ENCODE peak calls at places on chromosomes 6 and 20, in eight cellular contexts. K is epithelial cell of prostate; I is stimulated activated CD4-positive, alpha-beta T cell treated with anti-CD3 and anti-CD28 coated beads, Interleukin-15, amount 100 ng/mL, for 48 hours; L is stromal cell of bone marrow; Q is NCI-H1092 treated with DMSO at 0.1 percent for 48 hours; S is LHCN-M2; Z is bronchial epithelial cell; C is mesenchymal stem cell. F is an unnamed sample.
A peak's percentile ranks its signal among the peaks of the same experiment; 100 is the strongest.

GRCh38 chr20:31712564-31713311 is 9.9 kb downstream of the BCL2L1 start:
- DNase-seq in C (peak; percentile 76), I (no peak), K (no peak), Q (no peak), S (peak; percentile 98), L (no peak), Z (peak; percentile 81), F (no peak)

GRCh38 chr20:61558726-61559125 is 306.7 kb downstream of the CDH4 start:
- DNase-seq in S (peak; percentile 7), C (peak; percentile 52), K (no peak), Z (peak; percentile 3), I (no peak), Q (no peak), L (no peak), F (no peak)

GRCh38 chr6:35052694-35053565 is 88.2 kb downstream of the TCP11 start:
- DNase-seq in S (peak; percentile 47), L (no peak), K (no peak), I (no peak), C (peak; percentile 75), Q (no peak), Z (no peak), F (no peak)

GRCh38 chr6:41589223-41589622 is 43.0 kb downstream of the FOXP4 start:
- DNase-seq in K (no peak), Q (no peak), L (no peak), S (no peak), I (no peak), C (no peak), Z (no peak), F (no peak)

GRCh38 chr20:25139061-25139705 is 56.3 kb upstream of the ENTPD6 start:
- DNase-seq in L (no peak), Q (peak; percentile 34), S (no peak), K (no peak), C (no peak), Z (no peak), I (no peak), F (no peak)

GRCh38 chr20:41664584-41664983 is 46.4 kb upstream of the CHD6 start:
- DNase-seq in K (no peak), Q (no peak), L (no peak), S (peak; percentile 8), Z (peak; percentile 20), I (no peak), C (peak; percentile 10), F (no peak)

GRCh38 chr6:139577991-139578604 is 203.7 kb upstream of the CITED2 start:
- DNase-seq in S (peak; percentile 94), Q (no peak), L (peak; percentile 86), C (peak; percentile 90), K (peak; percentile 57), Z (peak; percentile 94), I (no peak), F (no peak)

GRCh38 chr20:48196006-48196405 is 410.7 kb upstream of the SULF2 start:
- DNase-seq in S (no peak), Q (no peak), K (no peak), C (no peak), L (no peak), I (no peak), Z (no peak), F (no peak)

GRCh38 chr6:151616600-151616999 is 122.8 kb downstream of the CCDC170 start:
- DNase-seq in S (no peak), Q (no peak), I (no peak), L (no peak), K (no peak), Z (no peak), C (no peak), F (no peak)

GRCh38 chr20:57309544-57310115 is 20.0 kb upstream of the SPO11 start:
- DNase-seq in L (no peak), S (no peak), K (no peak), Z (no peak), I (no peak), Q (no peak), C (no peak), F (no peak)

GRCh38 chr6:144585217-144585814 is 300.2 kb downstream of the UTRN start:
- DNase-seq in Q (peak; percentile 61), Z (peak; percentile 53), I (no peak), K (no peak), C (peak; percentile 56), S (peak; percentile 42), L (peak; percentile 37), F (no peak)

GRCh38 chr6:37713529-37714119 is 15.9 kb upstream of the MDGA1 start:
- DNase-seq in K (no peak), C (peak; percentile 47), I (no peak), Z (peak; percentile 88), L (peak; percentile 90), Q (no peak), S (peak; percentile 57), F (no peak)

GRCh38 chr6:157868835-157869234 is 45.8 kb downstream of the SNX9 start:
- DNase-seq in L (no peak), Z (no peak), C (no peak), K (no peak), S (no peak), Q (no peak), I (no peak), F (no peak)

GRCh38 chr6:11492444-11493300 is 44.9 kb upstream of the TMEM170B start:
- DNase-seq in Q (no peak), K (no peak), S (no peak), L (no peak), I (no peak), C (peak; percentile 65), Z (no peak), F (no peak)

GRCh38 chr6:111589366-111589765 is 16.3 kb downstream of the TRAF3IP2 start:
- DNase-seq in K (peak; percentile 80), S (peak; percentile 94), I (no peak), L (peak; percentile 92), Q (no peak), Z (peak; percentile 97), C (peak; percentile 71), F (no peak)

GRCh38 chr20:919491-919916 is 3.4 kb upstream of the ANGPT4 start:
- DNase-seq in S (no peak), L (no peak), C (no peak), Q (no peak), Z (no peak), K (no peak), I (no peak), F (no peak)

GRCh38 chr20:49568491-49569151 is 684 bp upstream of the PTGIS start:
- DNase-seq in Z (no peak), I (no peak), Q (no peak), S (no peak), L (no peak), C (no peak), K (no peak), F (no peak)

GRCh38 chr6:3355358-3356055 is 96.8 kb downstream of the PSMG4 start:
- DNase-seq in Q (no peak), K (no peak), L (peak; percentile 33), S (no peak), I (no peak), C (no peak), Z (no peak), F (no peak)

GRCh38 chr6:100135977-100136376 is 142.0 kb upstream of the MCHR2 start:
- DNase-seq in S (no peak), I (no peak), K (no peak), C (no peak), Q (no peak), L (no peak), Z (no peak), F (no peak)

GRCh38 chr6:12175626-12176025 is 114.5 kb upstream of the EDN1 start:
- DNase-seq in Q (no peak), I (no peak), K (no peak), L (no peak), C (no peak), S (no peak), Z (no peak), F (no peak)

GRCh38 chr20:10769700-10770099 is 95.9 kb upstream of the JAG1 start:
- DNase-seq in Z (peak; percentile 78), K (no peak), C (no peak), S (no peak), Q (no peak), L (no peak), I (no peak), F (no peak)

GRCh38 chr20:40687384-40688128 is 1.5 kb downstream of the MAFB start:
- DNase-seq in Q (peak; percentile 16), C (peak; percentile 46), K (no peak), I (no peak), Z (peak; percentile 41), S (no peak), L (no peak), F (no peak)

GRCh38 chr6:111663692-111664564 is 58.2 kb upstream of the TRAF3IP2 start:
- DNase-seq in I (no peak), K (no peak), Z (no peak), Q (no peak), C (peak; percentile 46), S (peak; percentile 69), L (no peak), F (no peak)

GRCh38 chr6:56199956-56200355 is 47.4 kb downstream of the COL21A1 start:
- DNase-seq in K (no peak), I (no peak), C (peak; percentile 76), L (no peak), S (peak; percentile 63), Q (no peak), Z (peak; percentile 59), F (no peak)

GRCh38 chr20:23078351-23078993 is 7.7 kb downstream of the CD93 start:
- DNase-seq in I (no peak), S (peak; percentile 83), Q (no peak), Z (no peak), L (peak; percentile 31), K (no peak), C (peak; percentile 76), F (no peak)

F was measured in esophagus squamous epithelium.